ENCODE peak calls at places on chromosomes 11 and 22, in eight cellular contexts. E is mammary epithelial cell, R is GM12865, O is heart right ventricle, C is NB4, H is tibial artery, W is BJ, N is esophagus squamous epithelium. P is an unnamed sample.

GRCh38 chr22:19634576-19634975 is 79.7 kb upstream of the SEPTIN5 start:
- DNase-seq in N (no peak), W (no peak), C (no peak), H (no peak), R (no peak), O (no peak), E (no peak), P (no peak)

GRCh38 chr11:35662061-35662648 is 420 bp upstream of the TRIM44 start:
- DNase-seq in R (no peak), E (no peak), W (no peak), N (no peak), O (no peak), C (no peak), H (no peak), P (no peak)

GRCh38 chr22:30891443-30891755 is 77.2 kb downstream of the MORC2 start:
- DNase-seq in O (peak), C (no peak), H (no peak), E (no peak), N (no peak), W (no peak), R (no peak), P (no peak)

GRCh38 chr22:19182472-19183157 is 4.1 kb upstream of the SLC25A1 start:
- DNase-seq in O (no peak), E (no peak), C (no peak), H (no peak), N (no peak), W (no peak), R (no peak), P (no peak)

GRCh38 chr11:46391578-46392420 is at the start of gene CHRM4:
- DNase-seq in E (peak), C (peak), W (no peak), H (no peak), O (no peak), R (no peak), N (no peak), P (no peak)

GRCh38 chr11:58880625-58881024 is 36.1 kb upstream of the GLYATL2 start:
- DNase-seq in E (no peak), N (no peak), O (no peak), H (no peak), W (no peak), R (no peak), C (no peak), P (no peak)

GRCh38 chr11:121435132-121435531 is 17.0 kb upstream of the SORL1 start:
- DNase-seq in C (peak), O (no peak), N (no peak), H (no peak), R (no peak), W (no peak), E (no peak), P (no peak)

GRCh38 chr11:59463176-59463575 is 6.4 kb downstream of the OR4D6 start:
- DNase-seq in R (no peak), C (no peak), E (no peak), O (peak), W (no peak), H (no peak), N (no peak), P (no peak)

GRCh38 chr11:76208829-76209670 is 2.7 kb upstream of the WNT11 start:
- DNase-seq in N (no peak), R (peak), E (peak), O (peak), C (peak), H (peak), W (no peak), P (peak)

GRCh38 chr11:44747339-44747738 is 20.6 kb downstream of the TSPAN18 start:
- DNase-seq in W (peak), R (no peak), C (no peak), H (no peak), N (no peak), O (no peak), E (no peak), P (no peak)

GRCh38 chr11:92765965-92766371 is 203.5 kb upstream of the MTNR1B start:
- DNase-seq in R (no peak), O (peak), W (no peak), N (no peak), E (no peak), H (peak), C (peak), P (peak)

GRCh38 chr11:108705061-108705460 is 40.2 kb downstream of the DDX10 start:
- DNase-seq in E (no peak), R (no peak), C (no peak), N (no peak), W (no peak), O (no peak), H (no peak), P (no peak)

GRCh38 chr22:26942301-26942927 is 285.0 kb downstream of the MIAT start:
- DNase-seq in H (no peak), W (no peak), N (no peak), O (no peak), R (no peak), E (no peak), C (no peak), P (no peak)

GRCh38 chr22:23251445-23252093 is 71.3 kb downstream of the BCR start:
- DNase-seq in W (no peak), N (no peak), R (peak), E (peak), C (peak), H (no peak), O (no peak), P (no peak)

GRCh38 chr22:19943665-19944026 is 2.0 kb upstream of the TXNRD2 start:
- DNase-seq in H (no peak), O (no peak), C (peak), R (peak), E (no peak), N (no peak), W (no peak), P (no peak)

GRCh38 chr11:62879554-62879953 is 1.1 kb upstream of the SLC3A2 start:
- DNase-seq in E (no peak), N (no peak), O (no peak), R (no peak), C (peak), H (peak), W (no peak), P (no peak)

GRCh38 chr11:47241740-47242400 is 6.7 kb downstream of the ACP2 start:
- DNase-seq in N (no peak), E (peak), O (no peak), H (no peak), C (no peak), W (no peak), R (no peak), P (no peak)

GRCh38 chr22:24059793-24060192 is 48.7 kb downstream of the CABIN1 start:
- DNase-seq in W (no peak), N (no peak), H (no peak), R (no peak), E (no peak), O (no peak), C (no peak), P (no peak)

GRCh38 chr11:113994077-113994954 is 19.4 kb downstream of the HTR3A start:
- DNase-seq in N (no peak), R (no peak), H (no peak), O (peak), C (peak), E (no peak), W (no peak), P (no peak)

GRCh38 chr22:22893891-22894739 is 6.5 kb downstream of the IGLL5 start:
- DNase-seq in O (no peak), H (peak), E (no peak), W (no peak), N (no peak), R (no peak), C (no peak), P (no peak)

GRCh38 chr11:60127311-60127811 is 38.9 kb downstream of the MS4A2 start:
- DNase-seq in N (no peak), O (no peak), W (no peak), R (no peak), E (peak), H (no peak), C (no peak), P (no peak)

GRCh38 chr11:78784321-78785061 is 209.8 kb upstream of the NARS2 start:
- DNase-seq in E (peak), O (no peak), R (no peak), C (no peak), H (no peak), W (no peak), N (no peak), P (no peak)

GRCh38 chr11:11502303-11502828 is 119.4 kb downstream of the GALNT18 start:
- DNase-seq in R (no peak), N (no peak), W (no peak), H (no peak), E (no peak), C (no peak), O (no peak), P (no peak)

GRCh38 chr22:39454385-39454871 is 2.4 kb upstream of the MGAT3 start:
- DNase-seq in H (no peak), W (no peak), O (no peak), E (no peak), C (no peak), N (no peak), R (no peak), P (no peak)

GRCh38 chr22:25219948-25220442 is 556 bp downstream of the CRYBB2 start:
- DNase-seq in C (no peak), W (no peak), N (no peak), R (no peak), O (no peak), H (no peak), E (peak), P (no peak)

GRCh38 chr11:30697032-30697431 is 110.9 kb upstream of the MPPED2 start:
- DNase-seq in E (no peak), R (no peak), C (no peak), W (no peak), O (no peak), H (no peak), N (no peak), P (no peak)

GRCh38 chr11:95816037-95816436 is 25.7 kb downstream of the CEP57 start:
- DNase-seq in W (no peak), E (no peak), R (peak), C (no peak), H (no peak), O (no peak), N (no peak), P (no peak)

GRCh38 chr22:25750569-25751173 is 8.7 kb downstream of the MYO18B start:
- DNase-seq in H (no peak), R (no peak), N (no peak), O (no peak), W (no peak), E (no peak), C (no peak), P (no peak)

GRCh38 chr22:31289335-31289734 is 3.0 kb downstream of the PIK3IP1 start:
- DNase-seq in H (no peak), N (no peak), E (no peak), R (no peak), C (no peak), W (no peak), O (no peak), P (no peak)

GRCh38 chr22:41966225-41966606 is 3.0 kb upstream of the SEPTIN3 start:
- DNase-seq in W (no peak), N (no peak), O (no peak), R (no peak), E (no peak), C (no peak), H (no peak), P (no peak)

GRCh38 chr22:17101475-17102296 is 16.9 kb downstream of the IL17RA start:
- DNase-seq in E (no peak), O (no peak), H (no peak), N (no peak), R (no peak), W (no peak), C (peak), P (no peak)

GRCh38 chr11:131593301-131593700 is 222.9 kb downstream of the NTM start:
- DNase-seq in R (no peak), C (no peak), H (no peak), N (no peak), O (no peak), W (no peak), E (no peak), P (no peak)

GRCh38 chr11:96125400-96125799 is 201.5 kb upstream of the MTMR2 start:
- DNase-seq in E (no peak), R (no peak), C (peak), W (no peak), O (no peak), N (no peak), H (no peak), P (no peak)

GRCh38 chr11:126098204-126098769 is 35.6 kb upstream of the CDON start:
- DNase-seq in O (no peak), R (no peak), H (no peak), C (no peak), N (no peak), E (no peak), W (no peak), P (no peak)

GRCh38 chr11:77102246-77103210 is at the start of gene OMP:
- DNase-seq in E (no peak), H (no peak), W (no peak), R (no peak), C (no peak), N (no peak), O (no peak), P (no peak)

GRCh38 chr11:47731466-47731865 is 16.3 kb upstream of the AGBL2 start:
- DNase-seq in H (no peak), E (no peak), W (no peak), O (no peak), R (no peak), C (no peak), N (no peak), P (no peak)

GRCh38 chr11:69867076-69868002 is 48.1 kb upstream of the FGF3 start:
- DNase-seq in C (no peak), R (no peak), E (no peak), W (no peak), N (no peak), H (no peak), O (no peak), P (no peak)

GRCh38 chr11:57499413-57499982 is 16.0 kb downstream of the SLC43A1 start:
- DNase-seq in C (peak), R (peak), H (peak), E (peak), N (peak), W (peak), O (peak), P (peak)

GRCh38 chr11:106925245-106925644 is 93.0 kb downstream of the GUCY1A2 start:
- DNase-seq in H (no peak), E (no peak), O (no peak), R (no peak), W (peak), N (no peak), C (no peak), P (no peak)

GRCh38 chr11:114059984-114060401 is 482 bp downstream of the ZBTB16 start:
- DNase-seq in C (peak), W (no peak), O (peak), R (no peak), H (no peak), E (peak), N (no peak), P (no peak)

GRCh38 chr22:45211848-45212247 is 28.8 kb downstream of the KIAA0930 start:
- DNase-seq in N (no peak), R (no peak), O (no peak), H (no peak), C (no peak), E (no peak), W (no peak), P (no peak)

GRCh38 chr22:45211435-45211834 is 29.3 kb downstream of the KIAA0930 start:
- DNase-seq in W (no peak), C (no peak), R (no peak), E (no peak), N (no peak), O (no peak), H (no peak), P (no peak)

GRCh38 chr22:45212992-45213751 is 27.5 kb downstream of the KIAA0930 start:
- DNase-seq in O (peak), C (peak), N (no peak), H (peak), E (peak), R (no peak), W (no peak), P (peak)

GRCh38 chr22:45210577-45211431 is 29.9 kb downstream of the KIAA0930 start:
- DNase-seq in W (peak), O (no peak), H (no peak), R (no peak), N (no peak), E (no peak), C (no peak), P (peak)

DNA sequence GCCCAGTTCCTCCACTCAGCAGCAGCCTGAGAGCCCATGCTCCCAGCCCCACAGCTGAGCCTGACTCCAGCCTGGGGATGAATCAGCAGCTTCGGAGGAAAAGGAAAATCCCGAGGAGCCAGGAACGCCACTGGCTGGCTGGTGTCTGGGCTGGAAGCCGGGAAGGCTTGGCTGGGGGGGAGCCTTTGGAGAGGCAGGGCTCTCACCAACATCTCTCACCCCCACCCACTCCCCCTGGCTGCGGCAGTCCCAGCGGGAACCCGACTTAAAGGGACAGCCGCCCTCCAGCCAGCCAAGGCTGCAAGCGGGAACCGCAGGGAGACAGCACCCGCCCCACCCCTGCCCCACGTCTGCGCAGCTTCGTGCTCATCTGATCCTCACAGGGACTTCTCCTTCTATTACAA is 28.4 kb downstream of the KIAA0930 start:
- DNase-seq in E (peak), H (peak), C (no peak), N (no peak), O (peak), W (peak), R (no peak), P (peak)
- H3K4me3 ChIP-seq in E (peak), H (peak), C (no peak), N (peak), O (peak), W (peak), R (no peak), P (peak)

DNA sequence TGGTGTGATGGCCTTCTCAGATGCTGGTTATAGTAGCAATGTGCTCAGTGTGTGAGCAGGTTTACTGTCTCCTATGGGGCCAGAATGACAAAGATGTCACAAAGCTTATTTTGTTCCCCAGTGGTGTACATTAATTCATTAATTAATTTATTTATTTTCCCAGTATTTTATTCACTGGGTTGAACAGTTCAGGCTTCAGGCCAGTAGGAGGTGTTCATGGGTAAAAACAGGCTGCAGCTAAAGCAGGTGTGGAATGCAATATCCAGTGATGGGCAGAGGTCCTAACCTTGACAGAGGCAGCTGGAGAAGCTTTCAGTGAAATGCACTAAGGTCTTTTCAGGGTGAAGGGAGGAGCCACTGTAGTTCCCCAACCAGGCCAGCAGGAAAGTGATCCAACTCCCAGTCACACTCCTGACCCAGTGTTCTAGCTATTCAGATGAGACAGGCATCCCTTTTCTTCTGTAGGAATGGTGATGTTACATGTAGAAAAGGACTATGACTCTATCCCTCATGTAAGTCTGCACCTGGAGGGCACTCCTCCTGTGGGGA is 7.8 kb upstream of the FANCF start:
- DNase-seq in H (no peak), O (no peak), W (no peak), R (no peak), E (no peak), C (no peak), N (no peak), P (no peak)
- TF ChIP-seq CTCF in H (no peak), O (no peak), W (peak), R (no peak), E (no peak), C (no peak), N (no peak), P (no peak)

GRCh38 chr11:71251159-71251721 is 1.1 kb downstream of the SHANK2 start:
- DNase-seq in W (no peak), R (no peak), N (no peak), C (no peak), H (no peak), O (no peak), E (no peak), P (no peak)

GRCh38 chr11:71252782-71253730 is 679 bp upstream of the SHANK2 start:
- DNase-seq in W (no peak), R (no peak), E (no peak), O (no peak), N (no peak), C (no peak), H (no peak), P (no peak)

GRCh38 chr11:71251761-71252433 is 480 bp downstream of the SHANK2 start:
- DNase-seq in C (peak), R (peak), W (no peak), E (no peak), N (no peak), O (no peak), H (no peak), P (no peak)

GRCh38 chr11:71253794-71254193 is 1.4 kb upstream of the SHANK2 start:
- DNase-seq in N (no peak), W (no peak), C (no peak), E (no peak), O (no peak), H (no peak), R (no peak), P (no peak)

GRCh38 chr11:71252434-71252781 is at the start of gene SHANK2:
- DNase-seq in W (no peak), C (no peak), R (no peak), E (no peak), H (no peak), N (no peak), O (no peak), P (no peak)
- H3K4me3 ChIP-seq in W (peak), C (no peak), R (no peak), E (peak), H (peak), N (peak), O (peak), P (peak)

GRCh38 chr11:43447124-43447523 is 88.4 kb downstream of the TTC17 start:
- DNase-seq in C (no peak), H (no peak), R (no peak), N (no peak), O (no peak), E (no peak), W (no peak), P (no peak)
- TF ChIP-seq CTCF in C (no peak), H (no peak), R (no peak), N (no peak), O (no peak), E (no peak), W (no peak), P (no peak)

DNA sequence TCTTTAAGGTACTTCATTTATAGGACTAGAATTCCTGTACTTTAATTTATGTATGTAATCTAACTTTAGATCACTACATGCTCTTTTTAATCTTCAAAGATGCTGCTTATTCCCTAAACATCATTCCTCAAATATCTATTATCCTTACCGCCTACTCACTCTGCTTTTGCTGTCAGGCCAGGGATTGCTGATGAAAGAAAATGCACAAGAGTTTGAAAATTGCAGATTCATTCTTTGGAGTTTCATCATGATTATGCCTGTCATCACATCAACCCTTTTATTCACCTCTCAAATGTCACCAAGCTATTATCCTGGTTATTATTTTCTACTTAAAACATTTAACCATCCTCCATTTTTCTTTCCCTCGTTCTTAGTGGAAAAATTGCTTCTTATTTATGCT is 802.7 kb downstream of the METTL15 start:
- DNase-seq in C (no peak), O (no peak), R (no peak), W (no peak), E (no peak), N (no peak), H (no peak), P (no peak)
- H3K4me3 ChIP-seq in C (no peak), O (no peak), R (no peak), W (no peak), E (no peak), N (no peak), H (no peak), P (no peak)

GRCh38 chr11:68753300-68753699 is 2.0 kb upstream of the TESMIN start:
- DNase-seq in E (no peak), C (no peak), R (no peak), H (no peak), N (no peak), W (no peak), O (no peak), P (no peak)
- TF ChIP-seq CTCF in E (no peak), C (no peak), R (no peak), H (no peak), N (no peak), W (no peak), O (no peak), P (no peak)

GRCh38 chr22:50471197-50471847 is 3.5 kb downstream of the SBF1 start:
- DNase-seq in C (no peak), R (no peak), N (no peak), H (no peak), E (no peak), W (no peak), O (no peak), P (no peak)

GRCh38 chr22:50474711-50475651 is at the start of gene SBF1:
- DNase-seq in O (peak), C (peak), R (peak), W (peak), N (peak), E (peak), H (peak), P (peak)

GRCh38 chr22:50471962-50472361 is 2.9 kb downstream of the SBF1 start:
- DNase-seq in H (no peak), O (no peak), W (no peak), N (no peak), C (no peak), R (no peak), E (no peak), P (no peak)

GRCh38 chr22:50473855-50474671 is 772 bp downstream of the SBF1 start:
- DNase-seq in H (no peak), E (peak), W (no peak), R (peak), O (no peak), N (no peak), C (peak), P (peak)

GRCh38 chr22:50473088-50473487 is 1.7 kb downstream of the SBF1 start:
- DNase-seq in E (no peak), C (peak), H (no peak), O (no peak), N (no peak), R (peak), W (no peak), P (no peak)
- H3K4me3 ChIP-seq in E (no peak), C (peak), H (peak), O (peak), N (no peak), R (no peak), W (no peak), P (peak)

P was measured in heart left ventricle.